ENCODE peak calls at places on chromosomes 13 and 19, in four cellular contexts. O is psoas muscle, G is cardiac fibroblast, J is B cell. L is an unnamed sample.
A peak's percentile ranks its signal among the peaks of the same experiment; 100 is the strongest.

GRCh38 chr19:28296506-28296905 is 916.4 kb downstream of the UQCRFS1 start:
- DNase-seq in O (no peak), G (peak; percentile 51), J (no peak), L (no peak)

GRCh38 chr13:33138441-33138840 is 122.2 kb downstream of the KL start:
- DNase-seq in J (no peak), O (peak; percentile 53), G (no peak), L (no peak)

GRCh38 chr13:30148791-30149190 is 158.6 kb downstream of the KATNAL1 start:
- DNase-seq in J (no peak), G (no peak), O (no peak), L (no peak)

GRCh38 chr19:12841094-12841493 is 2.8 kb downstream of the MAST1 start:
- DNase-seq in J (no peak), G (peak; percentile 29), O (peak; percentile 53), L (no peak)

GRCh38 chr13:108859202-108860012 is 230.0 kb downstream of the MYO16 start:
- DNase-seq in O (no peak), J (no peak), G (peak; percentile 70), L (no peak)

GRCh38 chr19:15108145-15108844 is 1.1 kb downstream of the SYDE1 start:
- DNase-seq in O (peak; percentile 49), G (no peak), J (no peak), L (no peak)

GRCh38 chr13:81406639-81407292 is 1065.8 kb upstream of the SPRY2 start:
- DNase-seq in J (no peak), O (no peak), G (no peak), L (no peak)

GRCh38 chr13:42497798-42498197 is 76.2 kb upstream of the TNFSF11 start:
- DNase-seq in J (no peak), O (no peak), G (peak; percentile 92), L (peak; percentile 38)

GRCh38 chr13:20525601-20526544 is at the start of gene CRYL1:
- DNase-seq in G (peak; percentile 82), J (peak; percentile 63), O (peak; percentile 88), L (peak; percentile 88)

GRCh38 chr13:112761701-112762689 is 72.2 kb downstream of the ATP11A start:
- DNase-seq in J (no peak), G (peak; percentile 47), O (no peak), L (no peak)

DNA sequence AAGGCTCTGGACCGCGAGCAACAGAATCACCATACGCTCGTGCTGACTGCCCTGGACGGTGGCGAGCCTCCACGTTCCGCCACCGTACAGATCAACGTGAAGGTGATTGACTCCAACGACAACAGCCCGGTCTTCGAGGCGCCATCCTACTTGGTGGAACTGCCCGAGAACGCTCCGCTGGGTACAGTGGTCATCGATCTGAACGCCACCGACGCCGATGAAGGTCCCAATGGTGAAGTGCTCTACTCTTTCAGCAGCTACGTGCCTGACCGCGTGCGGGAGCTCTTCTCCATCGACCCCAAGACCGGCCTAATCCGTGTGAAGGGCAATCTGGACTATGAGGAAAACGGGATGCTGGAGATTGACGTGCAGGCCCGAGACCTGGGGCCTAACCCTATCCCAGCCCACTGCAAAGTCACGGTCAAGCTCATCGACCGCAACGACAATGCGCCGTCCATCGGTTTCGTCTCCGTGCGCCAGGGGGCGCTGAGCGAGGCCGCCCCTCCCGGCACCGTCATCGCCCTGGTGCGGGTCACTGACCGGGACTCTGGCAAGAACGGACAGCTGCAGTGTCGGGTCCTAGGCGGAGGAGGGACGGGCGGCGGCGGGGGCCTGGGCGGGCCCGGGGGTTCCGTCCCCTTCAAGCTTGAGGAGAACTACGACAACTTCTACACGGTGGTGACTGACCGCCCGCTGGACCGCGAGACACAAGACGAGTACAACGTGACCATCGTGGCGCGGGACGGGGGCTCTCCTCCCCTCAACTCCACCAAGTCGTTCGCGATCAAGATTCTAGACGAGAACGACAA is 1.8 kb downstream of the PCDH17 start:
- DNase-seq in G (peak; percentile 14), J (no peak), O (peak; percentile 74), L (peak; percentile 15)
- TF ChIP-seq CTCF in G (peak; percentile 41), J (no peak), O (peak; percentile 44), L (no peak)

GRCh38 chr13:49100637-49101570 is 119.2 kb upstream of the MLNR start:
- DNase-seq in G (no peak), J (no peak), O (no peak), L (no peak)

GRCh38 chr13:49097374-49097773 is 121.7 kb downstream of the FNDC3A start:
- DNase-seq in G (peak; percentile 90), J (no peak), O (no peak), L (no peak)

GRCh38 chr13:49099513-49099877 is 120.6 kb upstream of the MLNR start:
- DNase-seq in O (no peak), G (no peak), J (no peak), L (no peak)

GRCh38 chr13:49098198-49098597 is 121.9 kb upstream of the MLNR start:
- DNase-seq in G (peak; percentile 95), O (no peak), J (no peak), L (no peak)

GRCh38 chr13:49098771-49099512 is 121.2 kb upstream of the MLNR start:
- DNase-seq in G (peak; percentile 37), O (no peak), J (no peak), L (no peak)
- TF ChIP-seq CTCF in G (peak; percentile 30), O (peak; percentile 40), J (no peak), L (peak; percentile 35)

DNA sequence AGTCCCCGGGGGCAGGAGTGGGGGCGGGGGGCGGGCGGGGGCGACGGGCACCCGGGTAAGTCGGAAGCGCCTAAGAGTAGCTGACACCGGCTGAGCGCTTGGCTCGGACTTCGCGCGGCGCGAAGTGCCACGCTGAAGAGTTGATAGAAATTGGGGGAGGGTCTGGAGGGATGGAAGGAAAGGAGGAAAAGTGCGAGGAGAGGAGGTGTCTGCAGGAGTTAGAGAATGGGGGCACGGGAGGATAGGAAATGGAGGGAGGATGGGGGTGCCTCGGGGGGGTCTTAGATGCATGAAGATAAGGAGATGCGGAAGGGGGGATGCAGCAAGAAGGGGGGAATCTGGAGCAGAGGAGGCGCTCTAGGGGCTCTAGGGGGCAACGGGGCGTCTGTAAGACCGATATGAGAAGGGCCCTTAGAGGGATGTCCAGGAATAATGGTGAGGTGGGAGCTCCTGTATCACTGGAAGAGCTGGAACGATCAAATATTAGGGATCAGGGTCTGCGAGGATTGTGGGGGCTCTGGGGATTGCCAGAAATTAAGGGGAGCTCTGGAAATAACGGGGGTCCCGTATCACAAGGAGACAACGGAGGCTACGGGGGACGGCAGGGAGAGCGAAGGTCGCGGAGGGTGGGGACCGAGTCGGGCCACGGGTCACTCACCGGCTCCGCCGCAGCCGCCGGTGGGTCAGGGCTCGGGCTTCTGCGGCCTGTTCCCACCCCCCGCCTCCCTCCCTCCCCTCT is at the start of gene MYPOP:
- DNase-seq in O (no peak), G (no peak), J (no peak), L (peak; percentile 50)
- TF ChIP-seq CTCF in O (no peak), G (no peak), J (no peak), L (no peak)

GRCh38 chr13:102726430-102726829 is 31.6 kb upstream of the METTL21C start:
- DNase-seq in G (no peak), J (no peak), O (no peak), L (no peak)
- TF ChIP-seq CTCF in G (no peak), J (no peak), O (no peak), L (peak; percentile 1)

GRCh38 chr19:33953592-33953991 is 156.9 kb downstream of the KCTD15 start:
- DNase-seq in G (no peak), O (no peak), J (no peak), L (no peak)
- TF ChIP-seq CTCF in G (no peak), O (no peak), J (no peak), L (no peak)

GRCh38 chr13:60379837-60380236 is 17.2 kb upstream of the TDRD3 start:
- DNase-seq in J (no peak), G (no peak), O (no peak), L (no peak)
- TF ChIP-seq CTCF in J (no peak), G (no peak), O (no peak), L (no peak)